ENCODE peak calls at places on chromosomes 1 and 21, in seven cellular contexts. Z is foreskin fibroblast; J is stimulated activated CD4-positive, alpha-beta T cell treated with anti-CD3 and anti-CD28 coated beads, Interleukin-4, amount 100 ng/mL, for 48 hours; R is COLO829; Y is NCI-H2171; I is esophagus muscularis mucosa; A is naive B cell. M is an unnamed sample.

GRCh38 chr1:168320805-168321577 is 40.3 kb downstream of the TBX19 start:
- DNase-seq in Z (peak), J (peak), R (peak), Y (no peak), I (no peak), A (no peak), M (no peak)

GRCh38 chr1:172144445-172145060 is 275.9 kb upstream of the C1orf105 start:
- DNase-seq in Z (peak), J (no peak), R (no peak), Y (no peak), I (peak), A (no peak), M (no peak)

GRCh38 chr1:161037661-161038522 is 872 bp downstream of the TSTD1 start:
- DNase-seq in Z (no peak), J (no peak), R (no peak), Y (no peak), I (no peak), A (no peak), M (no peak)

GRCh38 chr21:46145840-46146691 is 9.3 kb downstream of the FTCD start:
- DNase-seq in Z (no peak), J (no peak), R (no peak), Y (no peak), I (no peak), A (no peak), M (no peak)

GRCh38 chr1:209101106-209101505 is 482.4 kb upstream of the CAMK1G start:
- DNase-seq in Z (no peak), J (no peak), R (no peak), Y (no peak), I (no peak), A (no peak), M (no peak)

GRCh38 chr1:183572721-183573120 is 17.5 kb downstream of the NCF2 start:
- DNase-seq in Z (no peak), J (no peak), R (no peak), Y (no peak), I (no peak), A (no peak), M (no peak)

GRCh38 chr1:234606731-234607090 is 3.3 kb downstream of the IRF2BP2 start:
- DNase-seq in Z (no peak), J (no peak), R (no peak), Y (no peak), I (no peak), A (no peak), M (no peak)

GRCh38 chr1:75392278-75392677 is 218.6 kb downstream of the SLC44A5 start:
- DNase-seq in Z (no peak), J (no peak), R (no peak), Y (no peak), I (no peak), A (no peak), M (no peak)

GRCh38 chr1:237873487-237873927 is 17.2 kb downstream of the ZP4 start:
- DNase-seq in Z (peak), J (no peak), R (peak), Y (no peak), I (no peak), A (no peak), M (no peak)

GRCh38 chr1:198780376-198780775 is 141.5 kb downstream of the PTPRC start:
- DNase-seq in Z (peak), J (no peak), R (no peak), Y (no peak), I (no peak), A (no peak), M (no peak)

GRCh38 chr1:27605796-27606707 is 2.1 kb upstream of the AHDC1 start:
- DNase-seq in Z (no peak), J (no peak), R (no peak), Y (peak), I (no peak), A (peak), M (no peak)

GRCh38 chr1:22105611-22106207 is 37.2 kb downstream of the WNT4 start:
- DNase-seq in Z (peak), J (no peak), R (peak), Y (peak), I (no peak), A (peak), M (no peak)

GRCh38 chr1:55386456-55386855 is 171.3 kb upstream of the USP24 start:
- DNase-seq in Z (no peak), J (no peak), R (no peak), Y (no peak), I (peak), A (no peak), M (no peak)

GRCh38 chr1:47875831-47876586 is 121.2 kb downstream of the TRABD2B start:
- DNase-seq in Z (no peak), J (no peak), R (peak), Y (no peak), I (no peak), A (no peak), M (no peak)

GRCh38 chr1:39359028-39359570 is 132.3 kb upstream of the BMP8A start:
- DNase-seq in Z (no peak), J (no peak), R (no peak), Y (no peak), I (no peak), A (no peak), M (no peak)

GRCh38 chr1:64318428-64318827 is 115.0 kb downstream of the UBE2U start:
- DNase-seq in Z (no peak), J (no peak), R (no peak), Y (no peak), I (peak), A (no peak), M (no peak)

GRCh38 chr1:10537082-10537766 is 62.5 kb downstream of the PEX14 start:
- DNase-seq in Z (no peak), J (no peak), R (no peak), Y (peak), I (no peak), A (no peak), M (no peak)

GRCh38 chr1:4674117-4674516 is 19.7 kb downstream of the AJAP1 start:
- DNase-seq in Z (no peak), J (no peak), R (no peak), Y (no peak), I (no peak), A (no peak), M (no peak)

GRCh38 chr1:80656011-80656627 is 1144.6 kb upstream of the ADGRL2 start:
- DNase-seq in Z (no peak), J (no peak), R (no peak), Y (no peak), I (no peak), A (no peak), M (no peak)

GRCh38 chr21:28714795-28715464 is 277.7 kb downstream of the LTN1 start:
- DNase-seq in Z (peak), J (no peak), R (no peak), Y (peak), I (no peak), A (no peak), M (no peak)

GRCh38 chr1:212630159-212630900 is 21.8 kb downstream of the ATF3 start:
- DNase-seq in Z (no peak), J (peak), R (peak), Y (no peak), I (no peak), A (peak), M (no peak)

GRCh38 chr1:155481761-155482160 is 80.8 kb downstream of the ASH1L start:
- DNase-seq in Z (no peak), J (no peak), R (no peak), Y (no peak), I (no peak), A (no peak), M (no peak)

GRCh38 chr21:45844181-45844580 is 137.4 kb upstream of the COL6A1 start:
- DNase-seq in Z (no peak), J (no peak), R (no peak), Y (no peak), I (no peak), A (no peak), M (no peak)

GRCh38 chr1:104636581-104636980 is 886.9 kb downstream of the AMY1C start:
- DNase-seq in Z (no peak), J (no peak), R (peak), Y (no peak), I (no peak), A (no peak), M (no peak)

GRCh38 chr1:53328490-53329182 is 766 bp upstream of the LRP8 start:
- DNase-seq in Z (no peak), J (no peak), R (no peak), Y (no peak), I (no peak), A (no peak), M (no peak)

GRCh38 chr1:119632836-119633235 is 15.2 kb downstream of the ZNF697 start:
- DNase-seq in Z (no peak), J (no peak), R (no peak), Y (no peak), I (no peak), A (no peak), M (no peak)